ENCODE peak calls at places on chromosomes 7 and 10, in seven cellular contexts. U, A, B, L, P, M and X are unnamed samples.

GRCh38 chr10:113094114-113094486 is 144.1 kb downstream of the TCF7L2 start:
- DNase-seq in B (no peak), U (no peak), M (no peak), A (no peak), L (no peak), P (no peak), X (no peak)

GRCh38 chr10:36574212-36574611 is 551.2 kb upstream of the ANKRD30A start:
- DNase-seq in L (no peak), P (no peak), A (peak), B (no peak), M (no peak), U (no peak), X (no peak)

GRCh38 chr10:45419673-45420020 is 45.6 kb downstream of the ALOX5 start:
- DNase-seq in U (no peak), A (no peak), M (no peak), L (no peak), B (no peak), P (no peak), X (no peak)

GRCh38 chr7:79176859-79177477 is 276.5 kb downstream of the MAGI2 start:
- DNase-seq in B (peak), P (no peak), U (peak), M (peak), L (no peak), A (no peak), X (no peak)

GRCh38 chr10:123348721-123349120 is 194.5 kb downstream of the BUB3 start:
- DNase-seq in M (no peak), A (no peak), L (no peak), B (no peak), P (no peak), U (no peak), X (no peak)

GRCh38 chr10:51879238-51879637 is 179.8 kb upstream of the CSTF2T start:
- DNase-seq in B (peak), P (no peak), L (no peak), U (no peak), A (peak), M (no peak), X (no peak)

GRCh38 chr10:78772986-78773530 is 295.7 kb upstream of the ZMIZ1 start:
- DNase-seq in M (no peak), L (no peak), A (no peak), U (no peak), B (no peak), P (no peak), X (no peak)

GRCh38 chr10:1364151-1364910 is 308.1 kb downstream of the WDR37 start:
- DNase-seq in M (no peak), A (no peak), U (no peak), B (no peak), L (no peak), P (no peak), X (no peak)

GRCh38 chr7:137488038-137488437 is 144.5 kb upstream of the PTN start:
- DNase-seq in U (no peak), B (no peak), P (no peak), A (no peak), M (no peak), L (no peak), X (no peak)

GRCh38 chr10:1944487-1944886 is 207.2 kb upstream of the ADARB2 start:
- DNase-seq in A (no peak), M (no peak), B (no peak), U (no peak), P (no peak), L (no peak), X (no peak)

GRCh38 chr10:129496995-129497394 is 30.0 kb downstream of the MGMT start:
- DNase-seq in B (no peak), M (no peak), L (no peak), A (no peak), P (no peak), U (no peak), X (no peak)

GRCh38 chr7:50558380-50559051 is 6.7 kb downstream of the DDC start:
- DNase-seq in U (no peak), B (no peak), M (no peak), P (no peak), L (no peak), A (no peak), X (no peak)

GRCh38 chr7:1403844-1404404 is 55.3 kb downstream of the MICALL2 start:
- DNase-seq in U (peak), P (no peak), M (no peak), A (no peak), B (no peak), L (no peak), X (no peak)

GRCh38 chr10:32413513-32413912 is 32.4 kb upstream of the CCDC7 start:
- DNase-seq in A (peak), M (no peak), P (no peak), B (no peak), L (no peak), U (no peak), X (no peak)

GRCh38 chr10:22341190-22341935 is 3.9 kb upstream of the SPAG6 start:
- DNase-seq in B (no peak), L (no peak), A (no peak), U (peak), P (no peak), M (no peak), X (no peak)

GRCh38 chr7:16753102-16753931 is at the start of gene TSPAN13:
- DNase-seq in P (peak), A (no peak), L (peak), U (peak), M (peak), B (peak), X (no peak)

GRCh38 chr7:67551027-67551426 is 554.4 kb downstream of the TYW1 start:
- DNase-seq in U (no peak), L (no peak), B (no peak), A (no peak), M (no peak), P (no peak), X (no peak)

GRCh38 chr7:18262054-18262453 is 233.5 kb upstream of the HDAC9 start:
- DNase-seq in U (peak), A (no peak), L (no peak), P (no peak), B (no peak), M (no peak), X (no peak)

GRCh38 chr10:92126100-92126650 is 164.7 kb downstream of the CPEB3 start:
- DNase-seq in U (no peak), L (no peak), A (no peak), M (no peak), P (no peak), B (no peak), X (no peak)

GRCh38 chr7:24882989-24883631 is 96.9 kb downstream of the OSBPL3 start:
- DNase-seq in A (peak), P (no peak), U (peak), B (no peak), L (no peak), M (no peak), X (no peak)